ENCODE peak calls at places on chromosomes 7 and 10, in eight cellular contexts. O, N, R, I, H, D, Y and J are unnamed samples. For H3K36me3 and H3K27me3, the result is how much of the 10 kb centered on the place peaks cover.

GRCh38 chr10:114779803-114780609 is 41.6 kb upstream of the FHIP2A start:
- DNase-seq in O (no peak), N (peak), R (peak), I (peak), H (no peak), D (no peak), Y (peak), J (peak)

GRCh38 chr7:70704921-70705346 is 427.0 kb upstream of the GALNT17 start:
- DNase-seq in O (no peak), N (no peak), R (no peak), I (no peak), H (no peak), D (no peak), Y (no peak), J (no peak)

GRCh38 chr10:56537984-56538383 is 176.9 kb upstream of the ZWINT start:
- DNase-seq in O (no peak), N (peak), R (no peak), I (peak), H (no peak), D (no peak), Y (peak), J (peak)

GRCh38 chr7:136061433-136061832 is 84.3 kb upstream of the MTPN start:
- DNase-seq in O (no peak), N (no peak), R (no peak), I (no peak), H (no peak), D (no peak), Y (no peak), J (no peak)

GRCh38 chr7:27103489-27104226 is 1.2 kb upstream of the HOXA2 start:
- DNase-seq in O (no peak), N (no peak), R (no peak), I (no peak), H (no peak), D (no peak), Y (peak), J (no peak)

GRCh38 chr10:48450233-48450810 is 143.8 kb downstream of the MAPK8 start:
- DNase-seq in O (peak), N (no peak), R (no peak), I (no peak), H (no peak), D (no peak), Y (no peak), J (peak)

GRCh38 chr7:80611779-80612178 is 26.7 kb upstream of the CD36 start:
- DNase-seq in O (peak), N (no peak), R (no peak), I (peak), H (peak), D (no peak), Y (peak), J (peak)

GRCh38 chr10:87798082-87798481 is 19.9 kb downstream of the ATAD1 start:
- DNase-seq in O (no peak), N (no peak), R (no peak), I (no peak), H (no peak), D (no peak), Y (no peak), J (no peak)

GRCh38 chr10:91162050-91162494 is 58.4 kb upstream of the PCGF5 start:
- DNase-seq in O (no peak), N (no peak), R (no peak), I (no peak), H (no peak), D (no peak), Y (no peak), J (peak)

GRCh38 chr7:36395171-36395894 is 5.7 kb downstream of the ANLN start:
- DNase-seq in O (no peak), N (no peak), R (no peak), I (no peak), H (no peak), D (no peak), Y (no peak), J (no peak)

GRCh38 chr7:36400606-36401005 is 10.9 kb downstream of the ANLN start:
- DNase-seq in O (no peak), N (no peak), R (no peak), I (no peak), H (no peak), D (no peak), Y (no peak), J (no peak)

GRCh38 chr7:36393826-36394225 is 4.2 kb downstream of the ANLN start:
- DNase-seq in O (no peak), N (no peak), R (no peak), I (no peak), H (no peak), D (no peak), Y (no peak), J (no peak)

GRCh38 chr7:36400023-36400422 is 10.4 kb downstream of the ANLN start:
- DNase-seq in O (no peak), N (no peak), R (no peak), I (no peak), H (no peak), D (no peak), Y (no peak), J (no peak)

DNA sequence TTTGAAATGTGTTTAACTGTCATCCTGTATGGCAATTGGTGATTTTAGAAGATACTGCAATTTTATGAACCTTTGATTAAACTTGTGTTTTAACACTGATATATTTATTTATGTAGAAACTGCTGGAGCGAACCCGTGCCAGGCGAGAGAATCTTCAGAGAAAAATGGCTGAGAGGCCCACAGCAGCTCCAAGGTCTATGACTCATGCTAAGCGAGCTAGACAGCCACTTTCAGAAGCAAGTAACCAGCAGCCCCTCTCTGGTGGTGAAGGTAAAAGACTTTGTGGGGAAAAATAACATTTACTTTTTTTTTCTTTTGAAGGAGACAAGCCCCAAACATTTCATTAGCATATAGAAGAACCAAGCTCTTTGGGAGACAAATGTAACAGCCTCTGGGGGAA is 6.5 kb downstream of the ANLN start:
- DNase-seq in O (no peak), N (no peak), R (no peak), I (no peak), H (no peak), D (no peak), Y (no peak), J (peak)
- H3K36me3 ChIP-seq in O (under half), N (under half), R (under half), I (half or more), H (under half), D (under half), Y (under half), J (under half)

GRCh38 chr10:36794981-36795380 is 330.4 kb upstream of the ANKRD30A start:
- DNase-seq in O (no peak), N (no peak), R (no peak), I (no peak), H (no peak), D (no peak), Y (no peak), J (no peak)
- H3K27me3 ChIP-seq in O (under half), N (under half), R (under half), I (under half), H (under half), D (under half), Y (under half), J (under half)

DNA sequence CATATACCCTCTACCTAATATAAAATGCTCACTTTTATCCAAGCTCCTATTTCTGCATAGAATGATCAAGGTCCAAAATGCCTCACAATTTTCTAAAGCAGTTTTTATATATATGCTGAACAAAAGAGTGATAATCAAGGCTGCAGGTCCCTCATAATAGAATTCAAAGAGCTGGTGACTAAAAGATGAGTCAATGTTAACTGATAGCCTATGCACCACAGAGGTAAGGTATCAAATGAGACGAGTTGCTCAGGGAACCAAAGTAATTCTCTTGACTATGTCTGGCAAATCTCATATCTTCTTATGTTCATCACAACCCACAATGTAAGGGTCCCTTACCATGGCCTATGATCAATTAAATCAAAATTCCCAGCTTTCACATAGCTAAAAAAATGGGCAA is 15.2 kb downstream of the PDZD8 start:
- DNase-seq in O (no peak), N (no peak), R (no peak), I (no peak), H (no peak), D (no peak), Y (peak), J (no peak)
- H3K36me3 ChIP-seq in O (under half), N (under half), R (under half), I (under half), H (under half), D (under half), Y (under half), J (under half)

GRCh38 chr7:151250181-151251095 is 1.9 kb upstream of the SMARCD3 start:
- DNase-seq in O (no peak), N (no peak), R (no peak), I (no peak), H (no peak), D (no peak), Y (no peak), J (no peak)
- H3K27me3 ChIP-seq in O (under half), N (under half), R (under half), I (under half), H (under half), D (under half), Y (under half), J (under half)

GRCh38 chr7:55983537-55983936 is 19.2 kb downstream of the NIPSNAP2 start:
- DNase-seq in O (no peak), N (no peak), R (no peak), I (no peak), H (no peak), D (no peak), Y (peak), J (no peak)

GRCh38 chr7:55975944-55976633 is 11.7 kb downstream of the NIPSNAP2 start:
- DNase-seq in O (no peak), N (no peak), R (no peak), I (no peak), H (no peak), D (no peak), Y (no peak), J (no peak)

GRCh38 chr7:55977831-55978230 is 13.4 kb downstream of the NIPSNAP2 start:
- DNase-seq in O (no peak), N (no peak), R (peak), I (peak), H (no peak), D (no peak), Y (peak), J (no peak)

GRCh38 chr7:55980266-55980665 is 15.9 kb downstream of the NIPSNAP2 start:
- DNase-seq in O (no peak), N (no peak), R (no peak), I (no peak), H (no peak), D (no peak), Y (no peak), J (no peak)
- H3K36me3 ChIP-seq in O (under half), N (under half), R (under half), I (half or more), H (under half), D (under half), Y (under half), J (under half)

DNA sequence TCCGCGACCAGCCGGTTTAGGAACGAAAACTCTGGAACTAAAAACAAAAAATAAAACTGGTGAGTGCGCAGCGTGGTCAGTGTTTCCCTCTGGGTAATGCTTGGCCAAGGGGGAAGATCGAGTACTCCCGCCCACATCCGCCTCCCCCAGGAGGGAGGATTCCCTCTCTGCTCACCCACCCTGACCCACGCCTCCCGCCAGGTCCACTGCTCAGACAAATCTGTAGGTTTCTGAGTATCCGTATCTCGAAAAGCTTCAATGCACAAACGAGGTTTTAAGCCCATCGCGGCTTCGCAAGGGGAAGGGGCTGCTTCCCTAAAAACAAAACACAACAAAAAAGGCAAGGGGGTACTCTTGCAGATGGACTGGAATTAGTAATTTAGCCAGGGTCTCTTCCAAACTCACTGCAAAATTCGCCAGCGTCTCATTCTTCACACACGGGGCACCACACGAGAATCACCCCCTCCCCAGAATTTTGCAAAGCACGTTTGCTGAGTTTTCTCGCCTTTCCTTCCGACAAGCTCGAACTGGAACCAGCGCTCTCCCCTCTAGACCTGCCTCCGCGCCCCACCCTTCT is 75.2 kb downstream of the INSIG1 start:
- DNase-seq in O (no peak), N (no peak), R (no peak), I (no peak), H (no peak), D (no peak), Y (no peak), J (no peak)
- H3K27me3 ChIP-seq in O (half or more), N (half or more), R (half or more), I (half or more), H (half or more), D (under half), Y (half or more), J (half or more)

GRCh38 chr10:125442856-125443540 is 240.0 kb downstream of the TEX36 start:
- DNase-seq in O (no peak), N (no peak), R (no peak), I (no peak), H (no peak), D (no peak), Y (no peak), J (no peak)
- H3K36me3 ChIP-seq in O (under half), N (under half), R (under half), I (under half), H (under half), D (under half), Y (under half), J (under half)

GRCh38 chr7:150977382-150978135 is 562 bp downstream of the KCNH2 start:
- DNase-seq in O (no peak), N (no peak), R (no peak), I (no peak), H (no peak), D (no peak), Y (no peak), J (no peak)
- H3K27me3 ChIP-seq in O (half or more), N (half or more), R (under half), I (under half), H (under half), D (under half), Y (under half), J (under half)

DNA sequence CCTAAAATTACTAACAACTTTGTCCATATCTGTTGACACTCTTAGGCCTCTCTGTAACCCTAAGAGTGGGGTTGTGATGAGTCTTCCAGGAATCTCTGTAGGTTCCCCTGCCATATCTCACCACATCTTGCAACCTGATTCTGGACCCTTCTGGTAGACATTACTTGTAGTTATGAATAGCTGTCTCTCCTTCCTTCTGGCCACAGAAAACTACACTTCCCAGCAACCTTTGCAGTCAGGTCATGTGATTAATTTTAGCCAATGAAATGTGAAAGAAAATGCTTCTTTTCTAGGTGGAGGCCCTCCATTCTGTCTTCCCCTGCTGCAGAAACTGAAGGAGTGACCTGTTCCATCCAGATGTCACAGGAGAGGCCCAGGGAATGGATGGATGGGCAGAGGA is 147.6 kb upstream of the AOAH start:
- DNase-seq in O (no peak), N (no peak), R (no peak), I (peak), H (no peak), D (no peak), Y (no peak), J (no peak)
- H3K36me3 ChIP-seq in O (under half), N (under half), R (under half), I (under half), H (under half), D (under half), Y (under half), J (under half)